ENCODE peak calls at places on chromosomes 1 and 21, in five cellular contexts. A, D, W, T and P are unnamed samples.

GRCh38 chr1:9822897-9823692 is 670 bp downstream of the CLSTN1 start:
- DNase-seq in D (no peak), A (no peak), T (peak), W (no peak), P (peak)

GRCh38 chr1:227945891-227946623 is 1.7 kb downstream of the WNT9A start:
- DNase-seq in T (peak), W (no peak), A (no peak), D (no peak), P (no peak)

GRCh38 chr1:213268221-213268620 is 217.2 kb downstream of the RPS6KC1 start:
- DNase-seq in D (no peak), A (no peak), W (no peak), T (no peak), P (no peak)

GRCh38 chr1:158998781-158999161 is 10.9 kb upstream of the IFI16 start:
- DNase-seq in T (peak), A (no peak), W (peak), D (no peak), P (peak)

GRCh38 chr1:209104646-209105045 is 478.9 kb upstream of the CAMK1G start:
- DNase-seq in W (no peak), A (no peak), T (no peak), D (no peak), P (no peak)

GRCh38 chr21:44984792-44985440 is 45.1 kb downstream of the SLX9 start:
- DNase-seq in T (peak), D (no peak), W (no peak), A (no peak), P (no peak)

GRCh38 chr21:35273331-35273730 is 224.2 kb upstream of the RUNX1 start:
- DNase-seq in D (no peak), T (no peak), A (no peak), W (no peak), P (no peak)

GRCh38 chr1:223706077-223706988 is 6.0 kb upstream of the CAPN2 start:
- DNase-seq in D (no peak), A (no peak), W (no peak), T (no peak), P (no peak)

GRCh38 chr1:113388621-113389355 is 1.5 kb upstream of the MAGI3 start:
- DNase-seq in T (no peak), W (no peak), D (no peak), A (no peak), P (no peak)

GRCh38 chr1:1960480-1961196 is 41.6 kb upstream of the TMEM52 start:
- DNase-seq in A (no peak), T (no peak), W (no peak), D (no peak), P (no peak)

GRCh38 chr1:184158911-184159701 is 107.6 kb downstream of the TSEN15 start:
- DNase-seq in A (no peak), W (no peak), D (no peak), T (no peak), P (no peak)

GRCh38 chr21:31530918-31531705 is 128.4 kb upstream of the SOD1 start:
- DNase-seq in A (no peak), W (no peak), T (no peak), D (no peak), P (no peak)

GRCh38 chr1:160149235-160149634 is 2.2 kb upstream of the ATP1A4 start:
- DNase-seq in D (no peak), W (no peak), A (no peak), T (no peak), P (no peak)